ENCODE peak calls at places on chromosomes 5 and 9, in ten cellular contexts. T, P, L, B, A, V, W, J, U and E are unnamed samples.

GRCh38 chr5:147690595-147690994 is 91.9 kb downstream of the JAKMIP2 start:
- DNase-seq in T (no peak), P (no peak), L (peak; percentile 90), B (no peak), A (no peak), V (no peak), W (no peak), J (no peak), U (no peak), E (no peak)

GRCh38 chr5:123916331-123917121 is 404.5 kb downstream of the CSNK1G3 start:
- DNase-seq in T (no peak), P (peak; percentile 44), L (peak; percentile 53), B (peak; percentile 58), A (peak; percentile 58), V (no peak), W (no peak), J (no peak), U (peak; percentile 95), E (no peak)

GRCh38 chr5:145834917-145835838 is at the start of gene PRELID2:
- DNase-seq in T (peak; percentile 93), P (peak; percentile 87), L (peak; percentile 88), B (peak; percentile 88), A (peak; percentile 85), V (peak; percentile 96), W (peak; percentile 91), J (peak; percentile 94), U (peak; percentile 81), E (no peak)

GRCh38 chr5:100861148-100861547 is 41.9 kb downstream of the ST8SIA4 start:
- DNase-seq in T (no peak), P (no peak), L (no peak), B (no peak), A (no peak), V (no peak), W (no peak), J (no peak), U (no peak), E (peak; percentile 51)

GRCh38 chr5:77319140-77319539 is 108.7 kb downstream of the PDE8B start:
- DNase-seq in T (no peak), P (no peak), L (no peak), B (peak; percentile 5), A (no peak), V (no peak), W (no peak), J (no peak), U (no peak), E (no peak)

GRCh38 chr5:43412151-43412550 is at the start of gene CCL28:
- DNase-seq in T (no peak), P (no peak), L (no peak), B (no peak), A (no peak), V (peak; percentile 86), W (no peak), J (no peak), U (no peak), E (no peak)

GRCh38 chr5:170524576-170524975 is 20.8 kb downstream of the KCNIP1 start:
- DNase-seq in T (no peak), P (no peak), L (no peak), B (no peak), A (no peak), V (no peak), W (no peak), J (no peak), U (no peak), E (no peak)

GRCh38 chr5:102663771-102664530 is 91.2 kb upstream of the PAM start:
- DNase-seq in T (no peak), P (no peak), L (peak; percentile 51), B (no peak), A (peak; percentile 14), V (no peak), W (no peak), J (no peak), U (peak; percentile 50), E (no peak)

GRCh38 chr5:150497274-150497988 is 10.5 kb upstream of the NDST1 start:
- DNase-seq in T (no peak), P (peak; percentile 92), L (peak; percentile 95), B (peak; percentile 93), A (peak; percentile 95), V (no peak), W (peak; percentile 91), J (peak; percentile 87), U (peak; percentile 88), E (no peak)

GRCh38 chr5:22238047-22238446 is 615.1 kb downstream of the CDH12 start:
- DNase-seq in T (no peak), P (no peak), L (peak; percentile 12), B (peak; percentile 5), A (no peak), V (no peak), W (no peak), J (no peak), U (no peak), E (no peak)

GRCh38 chr5:52660621-52661020 is 127.1 kb upstream of the ITGA1 start:
- DNase-seq in T (no peak), P (no peak), L (no peak), B (no peak), A (no peak), V (no peak), W (no peak), J (no peak), U (no peak), E (no peak)

DNA sequence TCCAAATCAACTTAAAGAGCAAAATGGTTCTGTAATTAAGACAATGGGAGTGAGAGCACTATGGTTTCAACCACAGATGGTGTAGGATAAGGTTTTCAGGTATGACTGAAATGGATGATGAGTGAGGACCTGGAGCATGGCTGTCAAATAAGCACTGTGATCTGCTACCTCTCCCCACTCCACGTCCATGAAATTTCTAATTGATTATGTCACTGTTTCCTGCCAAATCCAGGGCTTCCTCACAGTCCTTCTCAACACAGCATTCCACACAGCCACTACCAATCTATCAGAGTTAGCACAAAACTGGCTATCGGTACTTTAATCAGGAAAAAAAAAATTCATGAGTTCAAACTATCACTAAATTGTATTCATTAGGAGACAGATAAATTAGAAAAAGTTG is 420.4 kb upstream of the WWC1 start:
- DNase-seq in T (no peak), P (no peak), L (no peak), B (no peak), A (no peak), V (no peak), W (no peak), J (no peak), U (peak; percentile 58), E (no peak)
- TF ChIP-seq CTCF in T (no peak), P (no peak), L (no peak), B (no peak), A (no peak), V (no peak), W (no peak), J (no peak), U (no peak), E (no peak)

DNA sequence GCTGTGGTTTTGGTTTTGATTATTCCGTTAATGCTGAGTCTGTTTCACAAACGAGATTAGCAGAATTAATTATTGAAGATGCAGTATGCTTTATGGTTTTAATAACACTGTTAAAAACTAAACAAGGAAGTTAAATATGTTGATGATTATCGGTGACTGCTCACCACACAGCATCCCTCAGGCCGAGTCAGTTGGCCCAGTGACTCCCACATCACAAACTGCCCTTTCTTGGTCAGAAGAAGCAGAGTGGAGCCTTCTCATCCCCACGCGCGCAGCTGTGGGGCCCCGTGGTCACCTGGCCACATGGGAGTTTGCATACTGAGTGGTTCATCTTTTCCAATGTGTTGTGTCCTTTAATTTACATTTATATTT is 111.5 kb upstream of the FCN2 start:
- DNase-seq in T (no peak), P (no peak), L (no peak), B (no peak), A (peak; percentile 53), V (no peak), W (no peak), J (no peak), U (peak; percentile 62), E (no peak)
- H3K4me3 ChIP-seq in T (no peak overlapping the region), P (no peak overlapping the region), L (no peak overlapping the region), B (no peak overlapping the region), A (no peak overlapping the region), V (no peak overlapping the region), W (no peak overlapping the region), J (no peak overlapping the region), U (no peak overlapping the region), E (no peak overlapping the region)

DNA sequence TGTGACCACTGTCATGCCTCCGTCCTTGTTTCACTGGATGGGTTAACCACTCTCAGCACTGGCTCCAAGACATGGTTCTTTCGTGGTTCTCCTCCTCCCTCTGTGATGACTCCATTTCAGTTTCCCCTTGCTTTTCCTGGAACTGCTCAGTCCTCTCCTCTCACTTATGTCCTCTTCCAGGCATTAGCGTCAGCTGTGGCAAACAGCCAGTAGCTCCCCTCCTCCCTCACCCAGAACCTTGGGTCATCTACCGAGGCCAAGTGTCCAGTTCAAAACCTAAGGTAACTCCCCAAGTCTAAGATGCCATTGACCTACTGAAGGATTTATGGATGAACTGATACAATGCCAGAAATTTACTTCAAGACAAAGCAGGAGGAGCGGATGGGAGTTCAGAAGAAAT is 9.8 kb upstream of the CORO2A start:
- DNase-seq in T (no peak), P (no peak), L (no peak), B (no peak), A (no peak), V (no peak), W (peak; percentile 1), J (no peak), U (no peak), E (no peak)
- TF ChIP-seq CTCF in T (no peak), P (no peak), L (no peak), B (no peak), A (no peak), V (no peak), W (no peak), J (no peak), U (no peak), E (no peak)

DNA sequence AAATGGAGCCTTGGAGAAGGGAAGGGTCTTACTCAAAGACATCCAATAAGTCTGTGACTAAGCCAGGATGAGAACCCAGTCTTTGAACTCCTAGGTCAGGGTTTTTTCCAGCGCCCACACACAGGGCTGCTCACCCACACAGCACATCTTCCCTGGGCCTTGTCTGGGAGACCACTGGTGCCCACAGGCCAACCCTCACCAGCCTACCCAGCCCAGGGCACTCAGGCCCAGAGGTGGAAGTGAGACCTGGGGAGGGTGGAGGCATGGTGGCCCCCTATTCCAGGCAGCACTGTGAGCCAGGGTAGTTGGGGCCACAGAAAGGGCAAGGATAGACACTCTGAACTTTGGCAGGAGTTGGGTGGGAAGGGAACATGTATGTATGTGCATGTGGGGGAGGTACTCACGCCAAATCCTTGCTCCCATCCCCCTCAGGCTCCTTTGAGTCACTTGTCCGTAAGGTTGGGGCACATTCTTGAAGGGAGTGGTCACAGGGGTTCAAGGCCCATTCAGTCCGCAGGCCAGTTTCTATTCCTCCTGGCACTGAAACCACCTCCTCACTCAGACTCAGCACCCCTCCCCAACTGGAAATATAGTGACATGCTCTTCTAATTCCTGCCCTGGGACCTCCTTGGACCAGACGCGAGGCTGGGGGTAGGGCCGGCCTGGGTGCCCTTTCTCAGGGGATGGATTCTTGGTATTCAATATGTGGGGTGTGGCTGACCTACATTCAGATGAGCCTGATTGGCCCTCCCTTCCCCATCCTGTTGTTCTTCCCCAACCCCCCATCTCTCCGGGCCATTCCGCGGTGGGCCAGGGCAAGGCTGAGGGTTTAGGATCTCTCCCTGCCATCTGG is 2.9 kb upstream of the SLC4A9 start:
- DNase-seq in T (no peak), P (no peak), L (no peak), B (no peak), A (no peak), V (no peak), W (no peak), J (no peak), U (no peak), E (peak; percentile 35)
- H3K4me3 ChIP-seq in T (peak overlapping the region; percentile 18), P (no peak overlapping the region), L (no peak overlapping the region), B (no peak overlapping the region), A (no peak overlapping the region), V (peak overlapping the region; percentile 5), W (no peak overlapping the region), J (no peak overlapping the region), U (no peak overlapping the region), E (no peak overlapping the region)